ENCODE peak calls at places on chromosome 7, in four cellular contexts. H is cardiac fibroblast, K is adrenal gland, R is GM12864. Z is an unnamed sample.

GRCh38 chr7:12130664-12131063 is 80.4 kb upstream of the TMEM106B start:
- DNase-seq in H (no peak), R (no peak), K (no peak), Z (no peak)

GRCh38 chr7:68031180-68031943 is 1034.7 kb downstream of the TYW1 start:
- DNase-seq in K (no peak), R (no peak), H (no peak), Z (no peak)

GRCh38 chr7:12982178-12982577 is 294.7 kb downstream of the ARL4A start:
- DNase-seq in K (no peak), H (no peak), R (no peak), Z (no peak)

GRCh38 chr7:157412021-157412443 is 75.2 kb downstream of the DNAJB6 start:
- DNase-seq in H (peak), R (no peak), K (no peak), Z (no peak)

GRCh38 chr7:70271617-70272081 is 673.4 kb downstream of the AUTS2 start:
- DNase-seq in K (no peak), H (no peak), R (no peak), Z (no peak)

GRCh38 chr7:518630-519428 is 817 bp downstream of the PDGFA start:
- DNase-seq in R (no peak), K (peak), H (peak), Z (no peak)

GRCh38 chr7:108454317-108454673 is 1.9 kb downstream of the NRCAM start:
- DNase-seq in H (no peak), R (no peak), K (no peak), Z (no peak)

GRCh38 chr7:48876087-48876486 is 48.3 kb upstream of the CDC14C start:
- DNase-seq in R (no peak), H (no peak), K (no peak), Z (no peak)

GRCh38 chr7:144725070-144725469 is 110.8 kb downstream of the TPK1 start:
- DNase-seq in H (no peak), K (no peak), R (no peak), Z (peak)

GRCh38 chr7:134885967-134886352 is 100.3 kb upstream of the AGBL3 start:
- DNase-seq in K (no peak), H (peak), R (no peak), Z (no peak)

GRCh38 chr7:99562114-99562784 is 3.8 kb downstream of the ZNF655 start:
- DNase-seq in H (no peak), R (no peak), K (no peak), Z (no peak)

GRCh38 chr7:138889566-138889965 is 91.6 kb upstream of the ATP6V0A4 start:
- DNase-seq in H (peak), K (no peak), R (no peak), Z (no peak)

GRCh38 chr7:90622670-90623069 is 26.5 kb downstream of the CDK14 start:
- DNase-seq in R (no peak), K (no peak), H (no peak), Z (no peak)

GRCh38 chr7:38242814-38243213 is 30.6 kb downstream of the TARP start:
- DNase-seq in K (no peak), H (no peak), R (no peak), Z (no peak)

GRCh38 chr7:156969972-156970420 is 20.5 kb downstream of the NOM1 start:
- DNase-seq in H (peak), K (no peak), R (no peak), Z (no peak)

GRCh38 chr7:155410436-155410835 is 47.5 kb upstream of the EN2 start:
- DNase-seq in H (no peak), K (no peak), R (no peak), Z (no peak)

GRCh38 chr7:43834463-43835251 is 34.7 kb downstream of the MRPS24 start:
- DNase-seq in R (peak), H (peak), K (no peak), Z (no peak)

GRCh38 chr7:156143158-156143557 is 330.9 kb upstream of the SHH start:
- DNase-seq in K (no peak), R (no peak), H (no peak), Z (no peak)

GRCh38 chr7:6516387-6516983 is 34.8 kb downstream of the GRID2IP start:
- DNase-seq in H (peak), R (peak), K (peak), Z (no peak)

GRCh38 chr7:139870406-139870805 is 41.3 kb downstream of the TBXAS1 start:
- DNase-seq in K (no peak), R (no peak), H (no peak), Z (no peak)

GRCh38 chr7:29806131-29806792 is at the start of gene WIPF3:
- DNase-seq in H (peak), K (peak), R (no peak), Z (peak)

GRCh38 chr7:31336202-31337035 is 4.1 kb downstream of the NEUROD6 start:
- DNase-seq in R (no peak), K (no peak), H (no peak), Z (no peak)
- TF ChIP-seq CTCF in R (no peak), K (no peak), H (no peak), Z (no peak)

DNA sequence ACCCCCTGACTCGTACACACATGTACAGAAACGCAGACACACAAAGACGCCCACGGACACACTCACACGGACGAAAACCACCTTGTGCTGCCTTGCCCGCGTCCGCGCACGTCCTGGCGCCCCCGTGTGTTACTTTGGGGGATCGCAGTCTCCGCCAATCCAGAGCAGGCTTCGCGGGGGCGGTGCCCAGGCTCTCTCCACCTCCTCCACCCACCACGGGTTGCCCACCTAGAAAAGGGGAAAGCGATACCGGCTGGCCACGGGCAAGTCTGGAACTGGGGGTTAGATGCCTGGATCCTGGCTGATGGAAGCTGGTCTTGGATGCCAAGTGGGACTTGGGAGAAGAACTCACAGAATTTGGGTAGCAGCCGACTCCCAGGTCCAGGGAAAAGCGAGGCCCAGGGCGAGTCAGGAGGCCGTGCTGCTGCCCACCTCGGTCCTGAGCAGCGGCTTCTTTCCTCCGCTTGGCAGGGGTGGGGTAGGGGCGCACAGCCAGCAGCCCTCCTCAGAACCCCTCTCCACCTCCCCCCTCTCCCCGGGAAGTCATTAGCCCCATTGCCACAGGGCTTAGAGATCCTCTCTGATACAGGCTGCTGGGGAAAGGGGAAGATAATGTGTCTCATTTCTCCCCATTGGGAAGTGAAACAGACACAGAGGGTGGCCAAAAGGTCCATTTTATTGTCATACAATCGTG is 4.6 kb upstream of the VGF start:
- DNase-seq in R (peak), K (peak), H (peak), Z (peak)
- TF ChIP-seq CTCF in R (peak), K (peak), H (peak), Z (peak)

DNA sequence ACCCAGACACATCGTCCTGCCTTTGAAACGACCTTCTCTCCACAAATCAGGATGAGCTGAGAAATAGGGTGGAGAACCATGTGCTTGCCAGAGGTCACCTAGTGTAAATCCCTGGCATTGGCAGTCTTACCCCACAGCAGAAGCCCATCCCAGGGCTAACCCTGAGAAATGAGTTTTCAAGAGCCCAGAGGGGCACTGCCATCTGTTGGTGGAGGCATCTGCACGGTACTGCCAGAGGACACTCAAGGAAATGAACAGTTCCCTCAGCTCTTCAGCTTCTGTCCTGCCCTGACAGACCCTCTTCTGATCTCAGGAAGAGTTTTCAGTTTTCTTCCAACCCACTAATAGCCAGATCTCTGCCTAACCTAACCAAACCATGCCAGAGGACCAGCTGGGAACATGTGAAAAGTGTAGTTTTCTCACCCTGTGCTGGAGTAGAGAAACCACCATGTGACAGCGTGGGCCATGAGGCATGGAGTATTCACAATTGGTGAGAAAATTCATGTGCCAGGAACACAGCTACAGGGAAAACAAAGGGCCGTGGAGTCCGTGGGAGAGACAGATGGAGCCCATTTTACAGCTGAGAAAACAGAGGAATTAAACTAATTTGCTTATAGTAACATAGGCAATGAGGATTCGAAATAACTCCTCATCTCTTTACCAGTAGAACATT is 37.7 kb upstream of the ITPRID1 start:
- DNase-seq in H (no peak), K (no peak), R (no peak), Z (no peak)
- TF ChIP-seq CTCF in H (no peak), K (no peak), R (no peak), Z (no peak)

DNA sequence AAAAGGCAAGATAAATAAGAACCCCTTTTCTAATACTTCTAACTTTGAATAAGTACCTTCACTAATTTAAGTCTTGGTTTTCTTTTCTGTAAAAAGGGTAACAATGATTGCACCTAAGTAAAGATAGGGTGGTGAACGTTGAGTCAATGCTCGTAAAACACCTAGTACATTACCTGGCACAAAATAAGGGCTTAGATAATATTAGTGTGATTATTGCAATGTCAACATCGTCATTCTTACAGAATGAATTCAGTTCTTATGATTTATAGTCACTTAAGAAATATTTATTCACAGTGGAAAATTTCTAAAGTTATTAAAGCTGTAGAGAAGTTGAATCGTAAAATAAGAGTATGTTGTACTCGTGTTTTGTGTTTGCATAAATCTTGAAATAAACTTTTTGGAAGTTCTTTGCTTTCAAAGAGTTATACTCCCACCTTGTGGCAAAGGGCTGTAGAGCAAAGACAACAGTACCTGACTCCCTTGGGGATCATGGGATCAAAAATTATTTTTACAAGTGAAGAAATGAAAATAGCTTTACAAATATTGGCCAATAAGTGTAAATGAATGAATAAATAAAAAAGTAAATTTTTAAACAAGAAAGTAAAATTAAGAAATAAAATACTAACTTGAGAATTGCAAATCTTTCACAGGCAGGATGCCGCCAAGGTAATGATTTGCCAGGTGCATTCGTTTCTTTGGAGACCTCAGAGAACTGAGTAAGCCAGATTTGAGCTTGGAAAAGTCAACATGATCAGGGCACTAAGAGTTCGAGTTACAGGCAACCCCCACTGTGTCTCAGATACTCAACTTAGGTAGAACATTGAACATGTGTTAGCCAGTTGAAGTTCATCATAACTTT is 285.8 kb upstream of the CACNA2D1 start:
- DNase-seq in R (no peak), K (no peak), H (peak), Z (peak)
- TF ChIP-seq CTCF in R (peak), K (peak), H (peak), Z (peak)

GRCh38 chr7:75711076-75711475 is 27.7 kb downstream of the HIP1 start:
- DNase-seq in R (no peak), K (no peak), H (peak), Z (no peak)

GRCh38 chr7:75715864-75716263 is 22.9 kb downstream of the HIP1 start:
- DNase-seq in H (no peak), K (no peak), R (no peak), Z (no peak)

GRCh38 chr7:75711634-75712494 is 26.9 kb downstream of the HIP1 start:
- DNase-seq in R (no peak), H (peak), K (no peak), Z (no peak)

GRCh38 chr7:75716992-75717626 is 21.6 kb downstream of the HIP1 start:
- DNase-seq in H (peak), K (no peak), R (no peak), Z (no peak)

DNA sequence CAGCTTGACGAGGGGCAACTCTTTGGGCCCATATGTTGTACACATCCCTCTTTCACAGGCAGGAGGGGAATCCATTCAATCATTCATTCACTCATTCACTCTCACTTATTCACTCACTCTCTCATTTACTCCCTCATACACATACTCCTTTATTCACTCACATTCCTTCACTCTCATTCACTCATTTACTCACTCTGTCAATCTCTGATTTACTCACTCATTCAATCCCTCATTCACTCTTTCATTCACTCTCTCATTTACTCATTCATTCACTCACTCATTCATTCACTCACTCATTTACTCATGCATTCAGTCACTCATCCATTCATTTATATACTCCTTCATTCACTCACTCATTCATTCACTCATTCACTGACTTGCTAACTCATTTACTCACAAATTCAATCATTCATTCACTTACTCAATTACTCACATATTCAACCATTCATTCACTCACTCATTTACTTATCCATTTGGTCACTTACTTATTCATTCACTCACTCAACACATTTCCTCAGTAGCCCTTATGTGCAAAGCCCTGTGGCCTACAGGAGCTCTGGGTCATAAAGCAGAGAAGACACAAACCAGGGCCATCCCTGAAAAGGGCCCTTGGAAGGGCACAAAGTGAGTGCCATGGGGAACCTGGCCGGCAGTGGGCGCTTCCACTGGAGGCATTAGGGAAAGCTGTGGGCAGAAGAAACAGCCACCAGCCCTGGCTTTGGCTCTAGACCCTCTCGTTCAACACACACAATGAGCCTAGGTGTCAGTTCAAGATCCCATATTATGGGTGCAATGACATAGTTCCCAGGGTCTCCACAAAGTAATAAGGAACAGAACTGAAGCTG is 26.0 kb downstream of the HIP1 start:
- DNase-seq in H (no peak), R (no peak), K (no peak), Z (no peak)
- TF ChIP-seq CTCF in H (no peak), R (no peak), K (no peak), Z (no peak)

GRCh38 chr7:46492460-46492859 is 571.4 kb upstream of the IGFBP3 start:
- DNase-seq in H (no peak), R (no peak), K (no peak), Z (no peak)

GRCh38 chr7:46494441-46494840 is 573.4 kb upstream of the IGFBP3 start:
- DNase-seq in K (no peak), H (no peak), R (no peak), Z (no peak)

GRCh38 chr7:46494026-46494425 is 573.0 kb upstream of the IGFBP3 start:
- DNase-seq in K (no peak), R (no peak), H (peak), Z (no peak)

GRCh38 chr7:46490406-46490805 is 569.3 kb upstream of the IGFBP3 start:
- DNase-seq in R (no peak), K (no peak), H (no peak), Z (no peak)

GRCh38 chr7:46493196-46493595 is 572.1 kb upstream of the IGFBP3 start:
- DNase-seq in H (no peak), K (no peak), R (no peak), Z (no peak)
- TF ChIP-seq CTCF in H (peak), K (no peak), R (no peak), Z (no peak)